ENCODE peak calls at places on chromosomes 2 and 18, in nine cellular contexts. D is neuronal stem cell; T is neural progenitor cell; O is colonic mucosa; S is CD8-positive, alpha-beta T cell; Q is transverse colon; J is GM23248; X is right atrium auricular region; F is Peyer's patch. A is an unnamed sample. For H3K4me1, the result is how much of the 10 kb centered on the place peaks cover.

GRCh38 chr18:25737710-25738251 is 352.6 kb downstream of the SS18 start:
- DNase-seq in D (no peak), T (no peak), O (no peak), S (no peak), Q (no peak), J (peak), X (no peak), F (no peak), A (no peak)

GRCh38 chr2:36507408-36507812 is 90.6 kb downstream of the FEZ2 start:
- DNase-seq in D (peak), T (peak), O (peak), S (no peak), Q (peak), J (peak), X (no peak), F (no peak), A (no peak)

GRCh38 chr18:23918395-23919032 is 96.0 kb upstream of the TTC39C start:
- DNase-seq in D (peak), T (peak), O (peak), S (peak), Q (peak), J (peak), X (peak), F (peak), A (no peak)

GRCh38 chr18:62366992-62367391 is 41.9 kb downstream of the TNFRSF11A start:
- DNase-seq in D (no peak), T (no peak), O (no peak), S (no peak), Q (no peak), J (no peak), X (no peak), F (no peak), A (no peak)

GRCh38 chr18:63890950-63891304 is 3.4 kb downstream of the SERPINB2 start:
- DNase-seq in D (no peak), T (no peak), O (no peak), S (no peak), Q (no peak), J (no peak), X (no peak), F (no peak), A (no peak)

GRCh38 chr2:133568172-133568571 is at the start of gene NCKAP5:
- DNase-seq in D (peak), T (peak), O (peak), S (no peak), Q (peak), J (peak), X (peak), F (peak), A (no peak)

GRCh38 chr2:29394311-29394710 is 279.1 kb downstream of the CLIP4 start:
- DNase-seq in D (no peak), T (no peak), O (no peak), S (no peak), Q (no peak), J (no peak), X (no peak), F (no peak), A (no peak)

GRCh38 chr2:124913873-124914272 is 888.8 kb downstream of the CNTNAP5 start:
- DNase-seq in D (no peak), T (no peak), O (no peak), S (no peak), Q (no peak), J (no peak), X (no peak), F (no peak), A (no peak)

GRCh38 chr18:13725566-13726227 is 661 bp downstream of the FAM210A start:
- DNase-seq in D (no peak), T (no peak), O (peak), S (no peak), Q (no peak), J (peak), X (no peak), F (no peak), A (no peak)

GRCh38 chr18:59455728-59456276 is 96.7 kb upstream of the LMAN1 start:
- DNase-seq in D (no peak), T (no peak), O (no peak), S (no peak), Q (no peak), J (no peak), X (no peak), F (no peak), A (no peak)

DNA sequence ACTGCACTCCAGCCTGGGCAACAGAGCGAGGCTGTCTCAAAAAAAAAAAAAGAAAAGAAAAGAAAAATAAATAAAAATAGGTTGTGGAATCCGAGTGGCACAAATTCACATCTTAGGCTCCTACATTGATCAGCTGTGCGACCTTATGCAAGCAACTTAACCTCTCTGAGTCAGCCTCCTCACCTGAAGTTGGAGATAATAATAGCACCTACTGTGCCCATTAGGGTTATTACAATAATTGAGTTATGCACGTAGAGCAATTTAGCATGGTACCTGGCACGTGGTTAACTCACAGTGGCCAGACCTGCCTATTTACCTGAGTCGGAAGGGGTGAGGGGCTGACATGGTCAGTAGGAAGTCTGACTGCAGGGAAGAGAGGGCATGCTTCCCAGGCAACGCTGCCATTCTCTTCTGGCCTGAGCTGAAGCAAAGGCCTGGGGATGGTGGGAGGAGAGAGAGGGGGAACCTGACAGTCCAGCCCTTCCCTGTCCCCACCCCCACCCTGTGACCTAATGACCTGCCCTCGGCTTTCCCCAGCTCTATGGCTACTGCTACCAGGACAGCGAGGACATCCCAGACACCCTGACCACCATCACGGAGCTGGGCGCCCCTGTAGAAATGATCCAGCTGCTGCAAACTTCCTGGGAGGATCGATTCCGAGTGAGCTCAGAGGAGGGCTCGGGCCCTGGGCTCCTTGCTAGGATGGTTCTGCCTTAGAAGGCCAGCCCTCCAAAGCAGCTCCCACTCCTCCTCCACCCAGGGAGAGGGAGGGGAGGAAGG is 5.1 kb downstream of the PKDCC start:
- DNase-seq in D (no peak), T (no peak), O (peak), S (no peak), Q (no peak), J (no peak), X (no peak), F (peak), A (no peak)
- H3K4me1 ChIP-seq in D (half or more), T (half or more), O (under half), S (under half), Q (half or more), J (under half), X (half or more), F (under half), A (half or more)

DNA sequence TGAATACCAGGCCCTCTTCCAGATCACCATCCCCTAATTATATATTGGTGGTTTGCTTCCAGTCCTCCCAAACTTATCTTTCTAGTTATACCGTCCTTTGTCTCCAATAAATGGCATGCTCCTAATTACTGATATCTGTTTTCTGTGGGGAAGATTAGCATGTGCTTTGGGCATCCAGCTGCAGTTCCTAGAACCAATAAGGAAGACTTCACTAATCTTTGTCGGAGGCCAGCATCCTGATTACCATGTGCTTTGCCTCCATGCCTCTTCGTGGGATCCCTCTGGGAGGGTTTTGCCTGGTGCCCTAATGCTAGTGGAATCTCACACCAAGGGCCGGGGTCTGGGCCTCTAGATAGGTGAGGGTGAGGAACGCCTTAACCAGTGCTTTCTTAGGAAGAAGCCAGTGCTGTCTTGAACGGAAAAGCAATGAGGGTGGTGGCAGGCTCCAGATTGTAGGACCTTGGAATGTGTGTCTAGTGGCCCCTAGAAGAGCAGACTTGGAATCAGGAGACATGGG is 47.7 kb downstream of the ACKR3 start:
- DNase-seq in D (no peak), T (no peak), O (no peak), S (no peak), Q (no peak), J (no peak), X (no peak), F (no peak), A (no peak)
- H3K4me3 ChIP-seq in D (no peak), T (no peak), O (no peak), S (no peak), Q (no peak), J (no peak), X (no peak), F (no peak), A (no peak)

DNA sequence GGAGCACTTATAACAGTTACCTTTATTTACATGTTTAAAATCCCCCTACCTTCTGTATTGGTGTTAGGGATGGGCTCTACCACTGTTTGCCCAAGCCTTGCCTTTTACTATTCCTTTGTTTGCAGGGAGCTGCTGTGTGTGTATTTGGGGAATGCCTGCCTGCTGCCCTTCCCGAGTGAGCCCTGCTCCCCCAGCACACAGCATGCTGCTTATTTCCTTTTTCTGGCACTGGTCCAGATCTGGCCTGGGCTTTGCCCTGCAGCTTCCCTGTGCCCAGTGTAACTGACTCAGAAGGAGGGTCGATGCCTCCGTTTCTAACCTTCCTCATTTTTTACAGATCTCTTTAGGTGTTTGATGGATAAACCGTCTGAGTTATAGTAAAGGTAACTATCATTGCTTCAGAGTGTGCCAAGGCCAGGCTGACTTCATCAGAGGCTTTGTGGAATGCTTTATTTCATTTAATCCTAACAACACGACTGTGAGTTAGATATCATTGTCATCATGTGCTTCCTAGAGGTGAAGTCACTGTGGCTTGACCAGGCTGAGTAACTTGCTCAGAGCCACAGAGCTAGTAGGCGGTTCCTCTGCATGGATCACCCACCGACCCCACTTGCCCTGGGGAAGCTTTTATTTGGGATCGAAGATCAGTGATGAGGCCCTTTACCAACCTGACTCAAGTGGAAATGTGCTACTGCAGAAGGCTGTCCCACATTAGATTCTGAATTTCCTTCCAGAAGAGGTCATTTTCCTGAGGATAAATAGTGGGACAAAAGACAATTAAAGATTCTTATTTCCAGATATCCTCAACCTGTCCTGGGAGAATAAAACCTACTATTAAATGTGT is 238.8 kb downstream of the ZNF407 start:
- DNase-seq in D (no peak), T (peak), O (peak), S (no peak), Q (peak), J (peak), X (no peak), F (no peak), A (no peak)
- H3K4me1 ChIP-seq in D (under half), T (under half), O (under half), S (under half), Q (under half), J (under half), X (under half), F (under half), A (under half)

GRCh38 chr2:158034198-158034831 is 67.4 kb upstream of the UPP2 start:
- DNase-seq in D (peak), T (peak), O (peak), S (no peak), Q (peak), J (peak), X (no peak), F (no peak), A (no peak)
- H3K4me3 ChIP-seq in D (no peak), T (no peak), O (no peak), S (no peak), Q (no peak), J (no peak), X (no peak), F (no peak), A (no peak)